ENCODE peak calls at places on chromosomes 13 and 19, in ten cellular contexts. W is uterus, S is heart left ventricle, N is Peyer's patch, H is suprapubic skin, K is H1, L is NB4, Y is sigmoid colon, E is body of pancreas, I is A549. M is an unnamed sample.

GRCh38 chr13:51958217-51958547 is 53.1 kb downstream of the ATP7B start:
- DNase-seq in N (no peak), W (no peak), Y (no peak), I (no peak), E (no peak), H (no peak), S (no peak), L (no peak), K (no peak), M (no peak)

GRCh38 chr13:81800433-81800832 is 1459.5 kb upstream of the SPRY2 start:
- DNase-seq in L (no peak), W (no peak), N (no peak), H (no peak), E (no peak), I (no peak), Y (no peak), K (no peak), S (no peak), M (no peak)

GRCh38 chr19:33487901-33488817 is 33.4 kb downstream of the PEPD start:
- DNase-seq in N (no peak), I (no peak), K (no peak), Y (peak), W (no peak), H (peak), S (no peak), L (peak), E (no peak), M (no peak)

GRCh38 chr13:85277753-85278152 is 521.5 kb downstream of the SLITRK6 start:
- DNase-seq in Y (no peak), S (no peak), E (no peak), L (no peak), I (peak), H (no peak), W (no peak), N (no peak), K (no peak), M (no peak)

GRCh38 chr19:18590273-18591272 is 2.0 kb downstream of the REX1BD start:
- DNase-seq in I (peak), L (no peak), W (no peak), Y (peak), E (no peak), H (no peak), K (peak), S (peak), N (no peak), M (no peak)

GRCh38 chr13:50592412-50593145 is 250.9 kb downstream of the DLEU7 start:
- DNase-seq in I (no peak), N (no peak), E (no peak), K (no peak), Y (no peak), L (no peak), H (no peak), S (no peak), W (no peak), M (no peak)

GRCh38 chr19:56080669-56081401 is 40.3 kb downstream of the ZNF787 start:
- DNase-seq in E (peak), H (no peak), K (no peak), Y (peak), L (peak), N (peak), I (peak), W (peak), S (peak), M (peak)

GRCh38 chr13:26584713-26585112 is 27.2 kb downstream of the WASF3 start:
- DNase-seq in H (no peak), I (no peak), N (no peak), W (no peak), E (no peak), K (no peak), L (no peak), S (no peak), Y (no peak), M (no peak)

GRCh38 chr19:48645652-48646191 is at the start of gene CA11:
- DNase-seq in Y (no peak), W (no peak), N (no peak), E (no peak), S (no peak), H (no peak), I (no peak), K (no peak), L (peak), M (no peak)

DNA sequence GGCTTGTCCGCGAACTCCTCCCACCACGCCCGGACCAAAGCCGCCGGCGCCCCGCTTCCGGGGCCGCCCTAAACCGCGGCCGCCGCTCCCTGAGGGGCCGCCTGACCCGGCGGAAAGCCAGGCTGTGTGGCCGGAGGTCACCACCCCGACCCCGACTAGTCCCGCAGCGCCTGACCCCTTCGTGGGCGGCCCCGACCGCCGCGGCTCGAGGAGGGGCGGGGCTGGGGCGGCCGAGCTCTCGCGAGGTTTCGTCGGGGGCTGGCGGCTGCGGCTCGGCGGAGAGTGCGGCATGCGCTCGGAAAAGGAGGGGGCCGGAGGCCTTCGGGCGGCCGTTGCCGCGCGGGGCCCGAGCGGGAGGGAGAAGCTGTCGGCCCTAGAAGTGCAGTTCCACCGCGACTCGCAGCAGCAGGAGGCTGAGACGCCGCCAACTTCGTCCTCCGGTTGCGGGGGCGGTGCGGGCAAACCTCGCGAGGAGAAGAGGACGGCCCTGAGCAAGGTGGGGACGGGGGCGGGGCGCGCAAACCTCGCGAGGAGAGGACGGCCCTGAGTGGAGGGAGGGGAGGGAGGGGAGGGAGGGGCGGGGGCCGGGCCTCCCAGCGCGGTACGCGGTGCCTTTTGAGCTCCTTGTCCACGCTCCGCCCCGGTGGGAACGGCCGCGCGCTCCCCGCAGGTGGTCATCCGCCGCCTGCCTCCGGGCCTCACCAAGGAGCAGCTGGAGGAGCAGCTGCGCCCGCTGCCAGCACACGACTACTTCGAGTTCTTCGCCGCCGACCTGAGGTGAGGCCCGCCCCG is at the start of gene UPF3A:
- DNase-seq in L (peak), K (peak), S (peak), H (peak), E (peak), W (peak), Y (peak), I (peak), N (peak), M (peak)
- TF ChIP-seq POLR2A in L (peak), K (peak), S (no peak), H (no peak), E (peak), W (peak), Y (peak), I (peak), N (peak), M (peak)

DNA sequence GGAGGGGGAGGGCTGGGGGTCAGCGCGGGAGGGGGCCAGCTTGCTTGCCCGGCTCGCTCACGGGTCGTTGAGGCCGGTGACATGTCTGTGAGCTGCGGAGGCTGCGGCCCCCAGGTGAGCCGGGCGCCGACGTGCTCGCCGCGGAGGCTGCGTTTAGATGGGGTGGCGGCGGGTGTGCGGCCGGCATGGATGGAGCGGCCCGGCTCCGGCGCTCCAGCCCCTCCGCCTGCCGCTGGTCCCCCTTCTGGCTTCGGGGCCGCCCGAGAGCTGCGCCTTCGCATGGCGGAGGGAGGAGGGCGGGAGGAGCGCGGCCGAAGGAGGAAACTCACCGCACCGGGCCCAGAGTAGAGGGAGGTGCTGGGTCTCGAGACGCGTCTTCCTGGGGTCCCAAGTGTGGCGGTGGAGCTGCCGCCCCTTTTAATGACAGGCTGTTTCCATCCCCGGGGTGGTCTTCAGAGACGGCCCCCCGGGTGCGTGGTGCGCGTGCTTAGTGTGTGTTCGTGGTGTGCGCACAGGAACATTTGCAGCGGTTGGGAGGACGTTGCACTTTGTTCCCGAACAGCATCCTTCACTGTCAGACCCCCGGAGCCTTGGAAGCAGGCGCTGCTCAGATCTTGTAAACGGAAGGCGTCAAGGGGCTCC is at the start of gene AKAP11:
- DNase-seq in L (peak), H (peak), W (no peak), S (peak), Y (peak), E (peak), I (peak), K (no peak), N (peak), M (no peak)
- TF ChIP-seq POLR2A in L (peak), H (no peak), W (no peak), S (no peak), Y (no peak), E (peak), I (peak), K (peak), N (no peak), M (peak)

GRCh38 chr13:40762849-40763248 is 8.1 kb downstream of the MRPS31 start:
- DNase-seq in N (no peak), L (no peak), W (no peak), S (no peak), I (no peak), Y (no peak), H (no peak), E (no peak), K (no peak), M (no peak)

GRCh38 chr13:40770609-40770933 is 419 bp downstream of the MRPS31 start:
- DNase-seq in S (no peak), N (no peak), W (no peak), K (no peak), I (no peak), E (no peak), L (no peak), H (no peak), Y (no peak), M (no peak)

GRCh38 chr13:40769970-40770369 is 1.0 kb downstream of the MRPS31 start:
- DNase-seq in N (no peak), I (no peak), K (no peak), W (no peak), H (no peak), S (no peak), L (no peak), Y (no peak), E (no peak), M (no peak)

GRCh38 chr13:40764587-40765403 is 6.2 kb downstream of the MRPS31 start:
- DNase-seq in H (no peak), Y (no peak), N (no peak), W (no peak), S (no peak), K (no peak), L (no peak), E (peak), I (no peak), M (no peak)

GRCh38 chr13:40765602-40766001 is 5.4 kb downstream of the MRPS31 start:
- DNase-seq in H (no peak), L (no peak), W (no peak), E (no peak), N (no peak), K (no peak), Y (no peak), I (no peak), S (no peak), M (no peak)
- TF ChIP-seq POLR2A in H (no peak), L (no peak), W (no peak), E (no peak), N (no peak), K (no peak), Y (no peak), I (no peak), S (no peak), M (no peak)

GRCh38 chr19:45508931-45509691 is 1.8 kb downstream of the VASP start:
- DNase-seq in H (no peak), Y (peak), L (peak), K (no peak), N (peak), E (peak), S (peak), W (peak), I (peak), M (peak)
- TF ChIP-seq POLR2A in H (no peak), Y (peak), L (no peak), K (no peak), N (no peak), E (peak), S (no peak), W (no peak), I (peak), M (peak)

GRCh38 chr19:13102666-13103584 is at the start of gene LYL1:
- DNase-seq in I (no peak), N (peak), H (no peak), S (peak), W (peak), K (no peak), E (no peak), Y (peak), L (peak), M (no peak)
- TF ChIP-seq POLR2A in I (no peak), N (no peak), H (no peak), S (no peak), W (no peak), K (no peak), E (peak), Y (no peak), L (peak), M (no peak)

DNA sequence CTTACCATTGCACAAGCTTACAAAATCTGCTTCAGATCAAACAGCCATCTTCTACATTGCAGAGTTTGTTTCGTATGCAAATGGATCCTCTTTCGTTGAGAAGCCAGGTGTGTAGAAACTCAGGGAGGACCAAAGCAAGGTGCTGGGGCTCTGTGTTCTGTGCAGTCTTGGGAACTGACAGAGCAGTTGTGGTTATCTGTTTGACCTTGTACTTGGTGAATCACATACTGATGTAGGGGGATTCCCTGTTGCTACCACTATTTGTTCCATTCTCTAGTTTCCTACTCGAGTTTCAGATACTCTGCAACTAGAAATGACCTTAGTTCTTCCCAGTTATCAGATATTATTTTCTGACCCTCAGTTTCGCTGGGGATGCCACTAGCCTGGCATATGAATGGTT is 95.2 kb upstream of the CLDN10 start:
- DNase-seq in I (no peak), E (no peak), K (no peak), L (no peak), N (no peak), W (no peak), S (no peak), H (no peak), Y (no peak), M (no peak)
- TF ChIP-seq POLR2A in I (no peak), E (no peak), K (no peak), L (no peak), N (no peak), W (no peak), S (no peak), H (no peak), Y (no peak), M (no peak)

GRCh38 chr19:9828551-9829063 is 889 bp downstream of the UBL5 start:
- DNase-seq in H (no peak), W (no peak), K (no peak), Y (no peak), S (no peak), I (no peak), L (peak), E (no peak), N (no peak), M (no peak)

GRCh38 chr19:9823816-9824215 is 3.9 kb upstream of the UBL5 start:
- DNase-seq in E (no peak), N (no peak), W (no peak), I (no peak), H (no peak), Y (no peak), K (no peak), S (no peak), L (no peak), M (no peak)

GRCh38 chr19:9827325-9828238 is at the start of gene UBL5:
- DNase-seq in N (peak), W (peak), S (peak), K (peak), H (peak), Y (peak), L (peak), I (peak), E (peak), M (peak)
- TF ChIP-seq POLR2A in N (peak), W (peak), S (no peak), K (peak), H (no peak), Y (peak), L (peak), I (peak), E (peak), M (peak)

GRCh38 chr19:795691-796581 is 1.3 kb upstream of the PTBP1 start:
- DNase-seq in I (no peak), Y (no peak), L (peak), N (no peak), H (no peak), K (no peak), E (no peak), S (peak), W (peak), M (no peak)

GRCh38 chr19:794989-795658 is 2.1 kb upstream of the PTBP1 start:
- DNase-seq in W (peak), N (no peak), H (no peak), I (no peak), E (no peak), S (peak), L (no peak), Y (no peak), K (no peak), M (peak)

GRCh38 chr19:797528-798414 is 519 bp downstream of the PTBP1 start:
- DNase-seq in H (peak), W (peak), E (peak), L (peak), Y (peak), I (peak), S (peak), K (no peak), N (peak), M (peak)

GRCh38 chr19:798415-799075 is 1.3 kb downstream of the PTBP1 start:
- DNase-seq in W (no peak), L (peak), E (peak), S (no peak), I (no peak), K (no peak), H (no peak), Y (no peak), N (no peak), M (no peak)

GRCh38 chr19:796692-797527 is at the start of gene PTBP1:
- DNase-seq in E (peak), W (peak), I (peak), Y (peak), K (peak), N (peak), H (peak), S (peak), L (peak), M (peak)
- TF ChIP-seq POLR2A in E (peak), W (peak), I (peak), Y (no peak), K (peak), N (peak), H (no peak), S (no peak), L (peak), M (peak)

GRCh38 chr19:44726465-44726864 is 22.0 kb upstream of the BCL3 start:
- DNase-seq in L (no peak), Y (no peak), N (no peak), W (no peak), E (no peak), H (no peak), I (no peak), K (no peak), S (no peak), M (no peak)
- TF ChIP-seq POLR2A in L (no peak), Y (no peak), N (no peak), W (no peak), E (no peak), H (no peak), I (no peak), K (no peak), S (no peak), M (no peak)